ENCODE peak calls at places on chromosomes 5 and 9, in eight cellular contexts. One of them, this sample, is unnamed.

GRCh38 chr9:87342743-87343142 is 154.9 kb upstream of the DAPK1 start:
- DNase-seq in endothelial cell of umbilical vein: no peak
- DNase-seq in left ventricle myocardium inferior: peak
- DNase-seq in body of pancreas: peak
- DNase-seq in dorsolateral prefrontal cortex: no peak
- DNase-seq in CD4-positive, alpha-beta memory T cell: no peak
- DNase-seq in GM23248: no peak
- DNase-seq in HCT116: no peak
- DNase-seq in this sample: peak

GRCh38 chr5:134111741-134112647 is 2.5 kb upstream of the TCF7 start:
- DNase-seq in endothelial cell of umbilical vein: no peak
- DNase-seq in left ventricle myocardium inferior: no peak
- DNase-seq in body of pancreas: no peak
- DNase-seq in dorsolateral prefrontal cortex: no peak
- DNase-seq in CD4-positive, alpha-beta memory T cell: peak
- DNase-seq in GM23248: peak
- DNase-seq in HCT116: no peak
- DNase-seq in this sample: no peak

GRCh38 chr5:149333711-149334443 is 11.4 kb upstream of the GRPEL2 start:
- DNase-seq in endothelial cell of umbilical vein: peak
- DNase-seq in left ventricle myocardium inferior: no peak
- DNase-seq in body of pancreas: no peak
- DNase-seq in dorsolateral prefrontal cortex: no peak
- DNase-seq in CD4-positive, alpha-beta memory T cell: no peak
- DNase-seq in GM23248: peak
- DNase-seq in HCT116: no peak
- DNase-seq in this sample: no peak

GRCh38 chr5:72063219-72063819 is 44.0 kb upstream of the MAP1B start:
- DNase-seq in endothelial cell of umbilical vein: peak
- DNase-seq in left ventricle myocardium inferior: no peak
- DNase-seq in body of pancreas: no peak
- DNase-seq in dorsolateral prefrontal cortex: no peak
- DNase-seq in CD4-positive, alpha-beta memory T cell: no peak
- DNase-seq in GM23248: peak
- DNase-seq in HCT116: no peak
- DNase-seq in this sample: no peak

GRCh38 chr9:79741381-79741780 is 169.6 kb downstream of the TLE4 start:
- DNase-seq in endothelial cell of umbilical vein: peak
- DNase-seq in left ventricle myocardium inferior: no peak
- DNase-seq in body of pancreas: no peak
- DNase-seq in dorsolateral prefrontal cortex: no peak
- DNase-seq in CD4-positive, alpha-beta memory T cell: no peak
- DNase-seq in GM23248: no peak
- DNase-seq in HCT116: no peak
- DNase-seq in this sample: no peak

GRCh38 chr5:57066921-57067914 is 106.6 kb upstream of the GPBP1 start:
- DNase-seq in endothelial cell of umbilical vein: peak
- DNase-seq in left ventricle myocardium inferior: no peak
- DNase-seq in body of pancreas: no peak
- DNase-seq in dorsolateral prefrontal cortex: no peak
- DNase-seq in CD4-positive, alpha-beta memory T cell: no peak
- DNase-seq in GM23248: no peak
- DNase-seq in HCT116: no peak
- DNase-seq in this sample: no peak

GRCh38 chr5:171549259-171549658 is 129.8 kb downstream of the FGF18 start:
- DNase-seq in endothelial cell of umbilical vein: no peak
- DNase-seq in left ventricle myocardium inferior: no peak
- DNase-seq in body of pancreas: no peak
- DNase-seq in dorsolateral prefrontal cortex: no peak
- DNase-seq in CD4-positive, alpha-beta memory T cell: no peak
- DNase-seq in GM23248: no peak
- DNase-seq in HCT116: no peak
- DNase-seq in this sample: no peak

GRCh38 chr5:137036630-137037029 is 462.5 kb downstream of the SPOCK1 start:
- DNase-seq in endothelial cell of umbilical vein: peak
- DNase-seq in left ventricle myocardium inferior: no peak
- DNase-seq in body of pancreas: no peak
- DNase-seq in dorsolateral prefrontal cortex: no peak
- DNase-seq in CD4-positive, alpha-beta memory T cell: no peak
- DNase-seq in GM23248: no peak
- DNase-seq in HCT116: no peak
- DNase-seq in this sample: no peak

GRCh38 chr9:132754236-132754635 is 84.0 kb downstream of the GTF3C4 start:
- DNase-seq in endothelial cell of umbilical vein: no peak
- DNase-seq in left ventricle myocardium inferior: no peak
- DNase-seq in body of pancreas: no peak
- DNase-seq in dorsolateral prefrontal cortex: no peak
- DNase-seq in CD4-positive, alpha-beta memory T cell: no peak
- DNase-seq in GM23248: no peak
- DNase-seq in HCT116: no peak
- DNase-seq in this sample: no peak

GRCh38 chr5:9045946-9046345 is 499.9 kb downstream of the SEMA5A start:
- DNase-seq in endothelial cell of umbilical vein: no peak
- DNase-seq in left ventricle myocardium inferior: no peak
- DNase-seq in body of pancreas: no peak
- DNase-seq in dorsolateral prefrontal cortex: no peak
- DNase-seq in CD4-positive, alpha-beta memory T cell: no peak
- DNase-seq in GM23248: no peak
- DNase-seq in HCT116: no peak
- DNase-seq in this sample: no peak

GRCh38 chr5:98540056-98540455 is 233.4 kb upstream of the RGMB start:
- DNase-seq in endothelial cell of umbilical vein: no peak
- DNase-seq in left ventricle myocardium inferior: no peak
- DNase-seq in body of pancreas: no peak
- DNase-seq in dorsolateral prefrontal cortex: no peak
- DNase-seq in CD4-positive, alpha-beta memory T cell: no peak
- DNase-seq in GM23248: peak
- DNase-seq in HCT116: no peak
- DNase-seq in this sample: no peak

GRCh38 chr9:115810166-115810565 is 343.4 kb upstream of the PAPPA start:
- DNase-seq in endothelial cell of umbilical vein: no peak
- DNase-seq in left ventricle myocardium inferior: no peak
- DNase-seq in body of pancreas: no peak
- DNase-seq in dorsolateral prefrontal cortex: no peak
- DNase-seq in CD4-positive, alpha-beta memory T cell: no peak
- DNase-seq in GM23248: no peak
- DNase-seq in HCT116: no peak
- DNase-seq in this sample: no peak

GRCh38 chr5:27516437-27516836 is 478.1 kb upstream of the CDH9 start:
- DNase-seq in endothelial cell of umbilical vein: no peak
- DNase-seq in left ventricle myocardium inferior: no peak
- DNase-seq in body of pancreas: no peak
- DNase-seq in dorsolateral prefrontal cortex: no peak
- DNase-seq in CD4-positive, alpha-beta memory T cell: no peak
- DNase-seq in GM23248: no peak
- DNase-seq in HCT116: no peak
- DNase-seq in this sample: no peak

GRCh38 chr5:174533771-174534221 is 190.6 kb upstream of the MSX2 start:
- DNase-seq in endothelial cell of umbilical vein: no peak
- DNase-seq in left ventricle myocardium inferior: no peak
- DNase-seq in body of pancreas: no peak
- DNase-seq in dorsolateral prefrontal cortex: no peak
- DNase-seq in CD4-positive, alpha-beta memory T cell: no peak
- DNase-seq in GM23248: peak
- DNase-seq in HCT116: peak
- DNase-seq in this sample: no peak

GRCh38 chr5:151219138-151219537 is 4.8 kb downstream of the CCDC69 start:
- DNase-seq in endothelial cell of umbilical vein: no peak
- DNase-seq in left ventricle myocardium inferior: no peak
- DNase-seq in body of pancreas: no peak
- DNase-seq in dorsolateral prefrontal cortex: no peak
- DNase-seq in CD4-positive, alpha-beta memory T cell: no peak
- DNase-seq in GM23248: no peak
- DNase-seq in HCT116: no peak
- DNase-seq in this sample: no peak

GRCh38 chr5:85814596-85814995 is 803.1 kb upstream of the COX7C start:
- DNase-seq in endothelial cell of umbilical vein: no peak
- DNase-seq in left ventricle myocardium inferior: no peak
- DNase-seq in body of pancreas: no peak
- DNase-seq in dorsolateral prefrontal cortex: no peak
- DNase-seq in CD4-positive, alpha-beta memory T cell: no peak
- DNase-seq in GM23248: no peak
- DNase-seq in HCT116: no peak
- DNase-seq in this sample: no peak

GRCh38 chr9:33147770-33148169 is 19.4 kb downstream of the B4GALT1 start:
- DNase-seq in endothelial cell of umbilical vein: no peak
- DNase-seq in left ventricle myocardium inferior: no peak
- DNase-seq in body of pancreas: no peak
- DNase-seq in dorsolateral prefrontal cortex: no peak
- DNase-seq in CD4-positive, alpha-beta memory T cell: no peak
- DNase-seq in GM23248: no peak
- DNase-seq in HCT116: no peak
- DNase-seq in this sample: no peak

GRCh38 chr5:136064510-136064909 is 35.7 kb downstream of the TGFBI start:
- DNase-seq in endothelial cell of umbilical vein: no peak
- DNase-seq in left ventricle myocardium inferior: no peak
- DNase-seq in body of pancreas: no peak
- DNase-seq in dorsolateral prefrontal cortex: no peak
- DNase-seq in CD4-positive, alpha-beta memory T cell: no peak
- DNase-seq in GM23248: peak
- DNase-seq in HCT116: no peak
- DNase-seq in this sample: no peak

GRCh38 chr5:163917741-163918140 is 412.3 kb downstream of the MAT2B start:
- DNase-seq in endothelial cell of umbilical vein: no peak
- DNase-seq in left ventricle myocardium inferior: no peak
- DNase-seq in body of pancreas: no peak
- DNase-seq in dorsolateral prefrontal cortex: no peak
- DNase-seq in CD4-positive, alpha-beta memory T cell: no peak
- DNase-seq in GM23248: no peak
- DNase-seq in HCT116: no peak
- DNase-seq in this sample: no peak

GRCh38 chr5:153480401-153480800 is 10.1 kb upstream of the GRIA1 start:
- DNase-seq in endothelial cell of umbilical vein: no peak
- DNase-seq in left ventricle myocardium inferior: no peak
- DNase-seq in body of pancreas: no peak
- DNase-seq in dorsolateral prefrontal cortex: no peak
- DNase-seq in CD4-positive, alpha-beta memory T cell: no peak
- DNase-seq in GM23248: peak
- DNase-seq in HCT116: no peak
- DNase-seq in this sample: no peak

GRCh38 chr5:152271420-152271819 is 133.7 kb downstream of the NMUR2 start:
- DNase-seq in endothelial cell of umbilical vein: no peak
- DNase-seq in left ventricle myocardium inferior: no peak
- DNase-seq in body of pancreas: peak
- DNase-seq in dorsolateral prefrontal cortex: peak
- DNase-seq in CD4-positive, alpha-beta memory T cell: no peak
- DNase-seq in GM23248: peak
- DNase-seq in HCT116: peak
- DNase-seq in this sample: peak

DNA sequence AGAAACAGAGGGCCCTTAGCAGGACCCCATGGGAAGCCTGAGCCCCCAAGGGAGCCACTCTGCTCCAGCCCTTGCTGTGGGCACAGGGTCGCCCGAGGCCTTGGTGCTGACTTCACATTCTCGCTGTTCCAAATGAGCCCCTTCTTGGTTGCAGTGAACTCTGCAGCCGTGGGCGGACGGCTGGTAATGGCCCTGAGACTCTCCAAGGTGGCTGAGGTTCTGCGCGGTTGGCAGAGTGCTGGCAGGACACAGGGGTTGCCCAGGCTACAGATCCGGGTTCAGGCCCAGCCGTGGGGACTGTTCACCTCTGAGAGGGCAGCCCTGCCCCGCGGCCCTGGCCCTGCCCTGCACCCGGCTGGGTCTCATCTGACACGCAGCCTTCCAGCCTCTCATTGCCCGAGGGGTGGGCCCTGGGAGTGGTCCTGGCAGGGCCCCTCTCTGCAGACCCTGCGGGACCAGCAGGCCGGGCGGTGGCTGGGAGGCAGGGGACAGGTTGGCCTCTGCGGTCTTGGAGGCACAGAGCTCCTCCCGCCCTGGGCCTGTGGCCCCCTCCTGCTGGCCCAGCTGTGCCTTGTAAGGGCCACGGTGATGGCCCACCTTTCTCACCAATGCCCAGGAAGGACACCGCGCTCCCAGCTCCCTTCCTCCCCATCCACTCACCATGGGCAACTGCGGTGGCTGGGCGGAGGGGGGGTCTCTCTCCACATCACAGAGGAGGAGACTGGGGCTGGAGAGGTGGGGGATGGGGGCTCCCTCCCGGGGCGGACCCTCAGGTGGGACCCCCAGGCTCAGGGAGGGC is 51.6 kb downstream of the AHRR start:
- DNase-seq in endothelial cell of umbilical vein: peak
- DNase-seq in left ventricle myocardium inferior: no peak
- DNase-seq in body of pancreas: no peak
- DNase-seq in dorsolateral prefrontal cortex: no peak
- DNase-seq in CD4-positive, alpha-beta memory T cell: no peak
- DNase-seq in GM23248: no peak
- DNase-seq in HCT116: no peak
- DNase-seq in this sample: no peak
- H3K27ac ChIP-seq in endothelial cell of umbilical vein: peak
- H3K27ac ChIP-seq in left ventricle myocardium inferior: no peak
- H3K27ac ChIP-seq in body of pancreas: no peak
- H3K27ac ChIP-seq in dorsolateral prefrontal cortex: no peak
- H3K27ac ChIP-seq in CD4-positive, alpha-beta memory T cell: no peak
- H3K27ac ChIP-seq in GM23248: peak
- H3K27ac ChIP-seq in HCT116: peak
- H3K27ac ChIP-seq in this sample: no peak

GRCh38 chr5:2740849-2741555 is 10.5 kb downstream of the IRX2 start:
- DNase-seq in endothelial cell of umbilical vein: no peak
- DNase-seq in left ventricle myocardium inferior: no peak
- DNase-seq in body of pancreas: no peak
- DNase-seq in dorsolateral prefrontal cortex: no peak
- DNase-seq in CD4-positive, alpha-beta memory T cell: no peak
- DNase-seq in GM23248: peak
- DNase-seq in HCT116: no peak
- DNase-seq in this sample: no peak
- H3K27ac ChIP-seq in endothelial cell of umbilical vein: no peak
- H3K27ac ChIP-seq in left ventricle myocardium inferior: no peak
- H3K27ac ChIP-seq in body of pancreas: no peak
- H3K27ac ChIP-seq in dorsolateral prefrontal cortex: no peak
- H3K27ac ChIP-seq in CD4-positive, alpha-beta memory T cell: no peak
- H3K27ac ChIP-seq in GM23248: peak
- H3K27ac ChIP-seq in HCT116: no peak
- H3K27ac ChIP-seq in this sample: no peak

DNA sequence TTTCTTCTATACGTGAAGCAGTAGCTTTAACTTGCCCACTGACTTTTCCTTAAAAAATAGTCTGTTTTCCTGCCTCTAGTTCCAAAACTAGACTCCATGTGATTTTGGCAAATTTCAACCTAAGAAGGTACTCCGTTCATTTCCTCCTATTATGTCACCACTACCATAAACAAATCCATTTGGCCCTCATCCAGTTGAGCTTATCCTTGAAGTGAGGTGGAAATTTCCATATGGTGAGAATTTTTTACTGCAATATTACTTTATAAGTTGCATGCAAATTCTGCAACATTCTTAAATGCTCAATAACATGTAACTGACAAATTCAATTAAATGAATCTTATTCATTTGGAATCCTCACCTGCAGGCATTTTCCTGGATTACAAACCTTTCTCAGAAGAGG is 5.4 kb upstream of the LHFPL2 start:
- DNase-seq in endothelial cell of umbilical vein: peak
- DNase-seq in left ventricle myocardium inferior: no peak
- DNase-seq in body of pancreas: no peak
- DNase-seq in dorsolateral prefrontal cortex: no peak
- DNase-seq in CD4-positive, alpha-beta memory T cell: no peak
- DNase-seq in GM23248: no peak
- DNase-seq in HCT116: no peak
- DNase-seq in this sample: no peak
- H3K27ac ChIP-seq in endothelial cell of umbilical vein: no peak
- H3K27ac ChIP-seq in left ventricle myocardium inferior: no peak
- H3K27ac ChIP-seq in body of pancreas: no peak
- H3K27ac ChIP-seq in dorsolateral prefrontal cortex: no peak
- H3K27ac ChIP-seq in CD4-positive, alpha-beta memory T cell: no peak
- H3K27ac ChIP-seq in GM23248: no peak
- H3K27ac ChIP-seq in HCT116: no peak
- H3K27ac ChIP-seq in this sample: no peak

GRCh38 chr9:124202447-124202971 is 55.2 kb upstream of the NEK6 start:
- DNase-seq in endothelial cell of umbilical vein: peak
- DNase-seq in left ventricle myocardium inferior: peak
- DNase-seq in body of pancreas: no peak
- DNase-seq in dorsolateral prefrontal cortex: peak
- DNase-seq in CD4-positive, alpha-beta memory T cell: peak
- DNase-seq in GM23248: no peak
- DNase-seq in HCT116: no peak
- DNase-seq in this sample: peak
- H3K27ac ChIP-seq in endothelial cell of umbilical vein: no peak
- H3K27ac ChIP-seq in left ventricle myocardium inferior: no peak
- H3K27ac ChIP-seq in body of pancreas: no peak
- H3K27ac ChIP-seq in dorsolateral prefrontal cortex: no peak
- H3K27ac ChIP-seq in CD4-positive, alpha-beta memory T cell: no peak
- H3K27ac ChIP-seq in GM23248: no peak
- H3K27ac ChIP-seq in HCT116: no peak
- H3K27ac ChIP-seq in this sample: no peak